ENCODE peak calls at places on chromosomes 12 and 14, in ten cellular contexts. One of them, this sample, is unnamed.

GRCh38 chr14:80095623-80096022 is 115.7 kb downstream of the DIO2 start:
- DNase-seq in astrocyte: peak
- DNase-seq in C1 segment of cervical spinal cord: no peak
- DNase-seq in SK-N-SH: no peak
- DNase-seq in GM19239: no peak
- DNase-seq in GM13976: no peak
- DNase-seq in right cardiac atrium: no peak
- DNase-seq in activated naive CD8-positive, alpha-beta T cell treated with anti-CD3 and anti-CD28 coated beads, Interleukin-2, amount 50 U/mL, for 24 hours: no peak
- DNase-seq in stimulated activated CD8-positive, alpha-beta memory T cell treated with anti-CD3 and anti-CD28 coated beads, Interleukin-4, amount 100 ng/mL, for 48 hours: no peak
- DNase-seq in kidney glomerular epithelial cell: no peak
- DNase-seq in this sample: no peak

GRCh38 chr14:105739331-105740102 is 213.1 kb downstream of the TMEM121 start:
- DNase-seq in astrocyte: no peak
- DNase-seq in kidney glomerular epithelial cell: no peak
- DNase-seq in C1 segment of cervical spinal cord: no peak
- DNase-seq in GM13976: peak
- DNase-seq in right cardiac atrium: no peak
- DNase-seq in stimulated activated CD8-positive, alpha-beta memory T cell treated with anti-CD3 and anti-CD28 coated beads, Interleukin-4, amount 100 ng/mL, for 48 hours: no peak
- DNase-seq in SK-N-SH: peak
- DNase-seq in GM19239: no peak
- DNase-seq in activated naive CD8-positive, alpha-beta T cell treated with anti-CD3 and anti-CD28 coated beads, Interleukin-2, amount 50 U/mL, for 24 hours: no peak
- DNase-seq in this sample: no peak

GRCh38 chr14:29197557-29197956 is 431.0 kb downstream of the FOXG1 start:
- DNase-seq in astrocyte: no peak
- DNase-seq in C1 segment of cervical spinal cord: no peak
- DNase-seq in GM19239: no peak
- DNase-seq in GM13976: no peak
- DNase-seq in SK-N-SH: no peak
- DNase-seq in kidney glomerular epithelial cell: no peak
- DNase-seq in stimulated activated CD8-positive, alpha-beta memory T cell treated with anti-CD3 and anti-CD28 coated beads, Interleukin-4, amount 100 ng/mL, for 48 hours: no peak
- DNase-seq in right cardiac atrium: no peak
- DNase-seq in activated naive CD8-positive, alpha-beta T cell treated with anti-CD3 and anti-CD28 coated beads, Interleukin-2, amount 50 U/mL, for 24 hours: no peak
- DNase-seq in this sample: no peak

GRCh38 chr12:53508534-53509199 is 1.4 kb upstream of the NPFF start:
- DNase-seq in GM19239: peak
- DNase-seq in C1 segment of cervical spinal cord: peak
- DNase-seq in right cardiac atrium: peak
- DNase-seq in SK-N-SH: peak
- DNase-seq in stimulated activated CD8-positive, alpha-beta memory T cell treated with anti-CD3 and anti-CD28 coated beads, Interleukin-4, amount 100 ng/mL, for 48 hours: peak
- DNase-seq in astrocyte: no peak
- DNase-seq in GM13976: peak
- DNase-seq in kidney glomerular epithelial cell: peak
- DNase-seq in activated naive CD8-positive, alpha-beta T cell treated with anti-CD3 and anti-CD28 coated beads, Interleukin-2, amount 50 U/mL, for 24 hours: peak
- DNase-seq in this sample: peak

GRCh38 chr12:94239332-94239731 is 91.0 kb downstream of the PLXNC1 start:
- DNase-seq in activated naive CD8-positive, alpha-beta T cell treated with anti-CD3 and anti-CD28 coated beads, Interleukin-2, amount 50 U/mL, for 24 hours: no peak
- DNase-seq in right cardiac atrium: no peak
- DNase-seq in SK-N-SH: no peak
- DNase-seq in GM19239: no peak
- DNase-seq in stimulated activated CD8-positive, alpha-beta memory T cell treated with anti-CD3 and anti-CD28 coated beads, Interleukin-4, amount 100 ng/mL, for 48 hours: no peak
- DNase-seq in C1 segment of cervical spinal cord: no peak
- DNase-seq in kidney glomerular epithelial cell: no peak
- DNase-seq in astrocyte: no peak
- DNase-seq in GM13976: no peak
- DNase-seq in this sample: no peak

GRCh38 chr12:70812124-70812523 is 108.4 kb downstream of the PTPRR start:
- DNase-seq in SK-N-SH: no peak
- DNase-seq in C1 segment of cervical spinal cord: no peak
- DNase-seq in GM13976: no peak
- DNase-seq in GM19239: no peak
- DNase-seq in astrocyte: no peak
- DNase-seq in right cardiac atrium: no peak
- DNase-seq in activated naive CD8-positive, alpha-beta T cell treated with anti-CD3 and anti-CD28 coated beads, Interleukin-2, amount 50 U/mL, for 24 hours: no peak
- DNase-seq in kidney glomerular epithelial cell: peak
- DNase-seq in stimulated activated CD8-positive, alpha-beta memory T cell treated with anti-CD3 and anti-CD28 coated beads, Interleukin-4, amount 100 ng/mL, for 48 hours: no peak
- DNase-seq in this sample: no peak

GRCh38 chr14:90017371-90017770 is 44.4 kb upstream of the KCNK13 start:
- DNase-seq in SK-N-SH: no peak
- DNase-seq in GM19239: no peak
- DNase-seq in GM13976: no peak
- DNase-seq in right cardiac atrium: no peak
- DNase-seq in astrocyte: peak
- DNase-seq in stimulated activated CD8-positive, alpha-beta memory T cell treated with anti-CD3 and anti-CD28 coated beads, Interleukin-4, amount 100 ng/mL, for 48 hours: no peak
- DNase-seq in kidney glomerular epithelial cell: no peak
- DNase-seq in activated naive CD8-positive, alpha-beta T cell treated with anti-CD3 and anti-CD28 coated beads, Interleukin-2, amount 50 U/mL, for 24 hours: no peak
- DNase-seq in C1 segment of cervical spinal cord: no peak
- DNase-seq in this sample: no peak

GRCh38 chr14:103485504-103485903 is 37.1 kb downstream of the CKB start:
- DNase-seq in right cardiac atrium: no peak
- DNase-seq in activated naive CD8-positive, alpha-beta T cell treated with anti-CD3 and anti-CD28 coated beads, Interleukin-2, amount 50 U/mL, for 24 hours: no peak
- DNase-seq in astrocyte: no peak
- DNase-seq in C1 segment of cervical spinal cord: no peak
- DNase-seq in SK-N-SH: no peak
- DNase-seq in kidney glomerular epithelial cell: no peak
- DNase-seq in GM13976: no peak
- DNase-seq in stimulated activated CD8-positive, alpha-beta memory T cell treated with anti-CD3 and anti-CD28 coated beads, Interleukin-4, amount 100 ng/mL, for 48 hours: no peak
- DNase-seq in GM19239: no peak
- DNase-seq in this sample: no peak

GRCh38 chr12:45849289-45849688 is 119.8 kb downstream of the ARID2 start:
- DNase-seq in C1 segment of cervical spinal cord: no peak
- DNase-seq in GM19239: no peak
- DNase-seq in right cardiac atrium: no peak
- DNase-seq in SK-N-SH: no peak
- DNase-seq in astrocyte: no peak
- DNase-seq in kidney glomerular epithelial cell: no peak
- DNase-seq in GM13976: no peak
- DNase-seq in activated naive CD8-positive, alpha-beta T cell treated with anti-CD3 and anti-CD28 coated beads, Interleukin-2, amount 50 U/mL, for 24 hours: no peak
- DNase-seq in stimulated activated CD8-positive, alpha-beta memory T cell treated with anti-CD3 and anti-CD28 coated beads, Interleukin-4, amount 100 ng/mL, for 48 hours: no peak
- DNase-seq in this sample: no peak

GRCh38 chr12:51270847-51271518 is 768 bp upstream of the SMAGP start:
- DNase-seq in right cardiac atrium: no peak
- DNase-seq in C1 segment of cervical spinal cord: no peak
- DNase-seq in astrocyte: peak
- DNase-seq in GM13976: no peak
- DNase-seq in stimulated activated CD8-positive, alpha-beta memory T cell treated with anti-CD3 and anti-CD28 coated beads, Interleukin-4, amount 100 ng/mL, for 48 hours: no peak
- DNase-seq in GM19239: no peak
- DNase-seq in activated naive CD8-positive, alpha-beta T cell treated with anti-CD3 and anti-CD28 coated beads, Interleukin-2, amount 50 U/mL, for 24 hours: no peak
- DNase-seq in kidney glomerular epithelial cell: peak
- DNase-seq in SK-N-SH: no peak
- DNase-seq in this sample: no peak

GRCh38 chr12:51334774-51335173 is 10.8 kb upstream of the BIN2 start:
- DNase-seq in C1 segment of cervical spinal cord: no peak
- DNase-seq in activated naive CD8-positive, alpha-beta T cell treated with anti-CD3 and anti-CD28 coated beads, Interleukin-2, amount 50 U/mL, for 24 hours: no peak
- DNase-seq in SK-N-SH: no peak
- DNase-seq in stimulated activated CD8-positive, alpha-beta memory T cell treated with anti-CD3 and anti-CD28 coated beads, Interleukin-4, amount 100 ng/mL, for 48 hours: no peak
- DNase-seq in astrocyte: peak
- DNase-seq in GM13976: no peak
- DNase-seq in right cardiac atrium: no peak
- DNase-seq in GM19239: no peak
- DNase-seq in kidney glomerular epithelial cell: no peak
- DNase-seq in this sample: no peak

GRCh38 chr12:118102070-118102469 is 1.7 kb downstream of the VSIG10 start:
- DNase-seq in SK-N-SH: no peak
- DNase-seq in GM19239: no peak
- DNase-seq in astrocyte: no peak
- DNase-seq in stimulated activated CD8-positive, alpha-beta memory T cell treated with anti-CD3 and anti-CD28 coated beads, Interleukin-4, amount 100 ng/mL, for 48 hours: no peak
- DNase-seq in activated naive CD8-positive, alpha-beta T cell treated with anti-CD3 and anti-CD28 coated beads, Interleukin-2, amount 50 U/mL, for 24 hours: no peak
- DNase-seq in C1 segment of cervical spinal cord: no peak
- DNase-seq in right cardiac atrium: no peak
- DNase-seq in GM13976: no peak
- DNase-seq in kidney glomerular epithelial cell: peak
- DNase-seq in this sample: peak

GRCh38 chr14:73240816-73241480 is 3.6 kb downstream of the PAPLN start:
- DNase-seq in GM19239: no peak
- DNase-seq in kidney glomerular epithelial cell: no peak
- DNase-seq in stimulated activated CD8-positive, alpha-beta memory T cell treated with anti-CD3 and anti-CD28 coated beads, Interleukin-4, amount 100 ng/mL, for 48 hours: no peak
- DNase-seq in C1 segment of cervical spinal cord: peak
- DNase-seq in activated naive CD8-positive, alpha-beta T cell treated with anti-CD3 and anti-CD28 coated beads, Interleukin-2, amount 50 U/mL, for 24 hours: no peak
- DNase-seq in astrocyte: no peak
- DNase-seq in SK-N-SH: peak
- DNase-seq in right cardiac atrium: no peak
- DNase-seq in GM13976: peak
- DNase-seq in this sample: no peak

GRCh38 chr12:124401563-124402180 is 106.8 kb downstream of the RFLNA start:
- DNase-seq in GM13976: no peak
- DNase-seq in kidney glomerular epithelial cell: no peak
- DNase-seq in C1 segment of cervical spinal cord: no peak
- DNase-seq in activated naive CD8-positive, alpha-beta T cell treated with anti-CD3 and anti-CD28 coated beads, Interleukin-2, amount 50 U/mL, for 24 hours: no peak
- DNase-seq in right cardiac atrium: no peak
- DNase-seq in SK-N-SH: no peak
- DNase-seq in astrocyte: no peak
- DNase-seq in stimulated activated CD8-positive, alpha-beta memory T cell treated with anti-CD3 and anti-CD28 coated beads, Interleukin-4, amount 100 ng/mL, for 48 hours: no peak
- DNase-seq in GM19239: no peak
- DNase-seq in this sample: no peak

GRCh38 chr14:97524579-97525319 is 727.6 kb downstream of the VRK1 start:
- DNase-seq in C1 segment of cervical spinal cord: no peak
- DNase-seq in GM19239: no peak
- DNase-seq in astrocyte: no peak
- DNase-seq in activated naive CD8-positive, alpha-beta T cell treated with anti-CD3 and anti-CD28 coated beads, Interleukin-2, amount 50 U/mL, for 24 hours: no peak
- DNase-seq in right cardiac atrium: no peak
- DNase-seq in GM13976: no peak
- DNase-seq in SK-N-SH: no peak
- DNase-seq in stimulated activated CD8-positive, alpha-beta memory T cell treated with anti-CD3 and anti-CD28 coated beads, Interleukin-4, amount 100 ng/mL, for 48 hours: no peak
- DNase-seq in kidney glomerular epithelial cell: no peak
- DNase-seq in this sample: no peak

GRCh38 chr12:69544087-69544486 is 41.2 kb upstream of the CCT2 start:
- DNase-seq in stimulated activated CD8-positive, alpha-beta memory T cell treated with anti-CD3 and anti-CD28 coated beads, Interleukin-4, amount 100 ng/mL, for 48 hours: no peak
- DNase-seq in C1 segment of cervical spinal cord: no peak
- DNase-seq in GM13976: no peak
- DNase-seq in right cardiac atrium: no peak
- DNase-seq in kidney glomerular epithelial cell: no peak
- DNase-seq in astrocyte: no peak
- DNase-seq in SK-N-SH: no peak
- DNase-seq in GM19239: no peak
- DNase-seq in activated naive CD8-positive, alpha-beta T cell treated with anti-CD3 and anti-CD28 coated beads, Interleukin-2, amount 50 U/mL, for 24 hours: no peak
- DNase-seq in this sample: no peak

GRCh38 chr12:117643971-117644370 is 282.5 kb upstream of the NOS1 start:
- DNase-seq in GM19239: no peak
- DNase-seq in GM13976: no peak
- DNase-seq in stimulated activated CD8-positive, alpha-beta memory T cell treated with anti-CD3 and anti-CD28 coated beads, Interleukin-4, amount 100 ng/mL, for 48 hours: no peak
- DNase-seq in SK-N-SH: peak
- DNase-seq in right cardiac atrium: no peak
- DNase-seq in kidney glomerular epithelial cell: no peak
- DNase-seq in activated naive CD8-positive, alpha-beta T cell treated with anti-CD3 and anti-CD28 coated beads, Interleukin-2, amount 50 U/mL, for 24 hours: no peak
- DNase-seq in astrocyte: no peak
- DNase-seq in C1 segment of cervical spinal cord: no peak
- DNase-seq in this sample: no peak

GRCh38 chr14:94390372-94391086 is 2.1 kb upstream of the SERPINA1 start:
- DNase-seq in astrocyte: no peak
- DNase-seq in activated naive CD8-positive, alpha-beta T cell treated with anti-CD3 and anti-CD28 coated beads, Interleukin-2, amount 50 U/mL, for 24 hours: no peak
- DNase-seq in C1 segment of cervical spinal cord: no peak
- DNase-seq in GM13976: peak
- DNase-seq in GM19239: no peak
- DNase-seq in SK-N-SH: no peak
- DNase-seq in right cardiac atrium: peak
- DNase-seq in kidney glomerular epithelial cell: no peak
- DNase-seq in stimulated activated CD8-positive, alpha-beta memory T cell treated with anti-CD3 and anti-CD28 coated beads, Interleukin-4, amount 100 ng/mL, for 48 hours: peak
- DNase-seq in this sample: peak

GRCh38 chr12:104249017-104249416 is 33.4 kb downstream of the TXNRD1 start:
- DNase-seq in activated naive CD8-positive, alpha-beta T cell treated with anti-CD3 and anti-CD28 coated beads, Interleukin-2, amount 50 U/mL, for 24 hours: no peak
- DNase-seq in GM13976: no peak
- DNase-seq in SK-N-SH: no peak
- DNase-seq in astrocyte: no peak
- DNase-seq in stimulated activated CD8-positive, alpha-beta memory T cell treated with anti-CD3 and anti-CD28 coated beads, Interleukin-4, amount 100 ng/mL, for 48 hours: no peak
- DNase-seq in GM19239: no peak
- DNase-seq in kidney glomerular epithelial cell: no peak
- DNase-seq in C1 segment of cervical spinal cord: no peak
- DNase-seq in right cardiac atrium: no peak
- DNase-seq in this sample: no peak

GRCh38 chr14:101120636-101121398 is 217.3 kb upstream of the RTL1 start:
- DNase-seq in activated naive CD8-positive, alpha-beta T cell treated with anti-CD3 and anti-CD28 coated beads, Interleukin-2, amount 50 U/mL, for 24 hours: peak
- DNase-seq in stimulated activated CD8-positive, alpha-beta memory T cell treated with anti-CD3 and anti-CD28 coated beads, Interleukin-4, amount 100 ng/mL, for 48 hours: peak
- DNase-seq in C1 segment of cervical spinal cord: peak
- DNase-seq in SK-N-SH: peak
- DNase-seq in GM13976: no peak
- DNase-seq in kidney glomerular epithelial cell: no peak
- DNase-seq in GM19239: peak
- DNase-seq in right cardiac atrium: peak
- DNase-seq in astrocyte: peak
- DNase-seq in this sample: peak

GRCh38 chr14:68619805-68620574 is 172.9 kb downstream of the ZFP36L1 start:
- DNase-seq in astrocyte: peak
- DNase-seq in kidney glomerular epithelial cell: no peak
- DNase-seq in right cardiac atrium: peak
- DNase-seq in SK-N-SH: no peak
- DNase-seq in C1 segment of cervical spinal cord: no peak
- DNase-seq in stimulated activated CD8-positive, alpha-beta memory T cell treated with anti-CD3 and anti-CD28 coated beads, Interleukin-4, amount 100 ng/mL, for 48 hours: no peak
- DNase-seq in activated naive CD8-positive, alpha-beta T cell treated with anti-CD3 and anti-CD28 coated beads, Interleukin-2, amount 50 U/mL, for 24 hours: no peak
- DNase-seq in GM13976: no peak
- DNase-seq in GM19239: no peak
- DNase-seq in this sample: no peak

GRCh38 chr14:70148911-70149675 is 39.7 kb downstream of the SLC8A3 start:
- DNase-seq in GM19239: no peak
- DNase-seq in C1 segment of cervical spinal cord: no peak
- DNase-seq in stimulated activated CD8-positive, alpha-beta memory T cell treated with anti-CD3 and anti-CD28 coated beads, Interleukin-4, amount 100 ng/mL, for 48 hours: no peak
- DNase-seq in kidney glomerular epithelial cell: no peak
- DNase-seq in GM13976: no peak
- DNase-seq in activated naive CD8-positive, alpha-beta T cell treated with anti-CD3 and anti-CD28 coated beads, Interleukin-2, amount 50 U/mL, for 24 hours: no peak
- DNase-seq in SK-N-SH: peak
- DNase-seq in astrocyte: no peak
- DNase-seq in right cardiac atrium: no peak
- DNase-seq in this sample: no peak

GRCh38 chr12:79247494-79247893 is 382.9 kb downstream of the SYT1 start:
- DNase-seq in GM13976: no peak
- DNase-seq in astrocyte: no peak
- DNase-seq in kidney glomerular epithelial cell: no peak
- DNase-seq in SK-N-SH: no peak
- DNase-seq in C1 segment of cervical spinal cord: no peak
- DNase-seq in right cardiac atrium: no peak
- DNase-seq in GM19239: no peak
- DNase-seq in stimulated activated CD8-positive, alpha-beta memory T cell treated with anti-CD3 and anti-CD28 coated beads, Interleukin-4, amount 100 ng/mL, for 48 hours: no peak
- DNase-seq in activated naive CD8-positive, alpha-beta T cell treated with anti-CD3 and anti-CD28 coated beads, Interleukin-2, amount 50 U/mL, for 24 hours: no peak
- DNase-seq in this sample: peak

GRCh38 chr12:55933799-55934174 is 2.8 kb downstream of the DGKA start:
- DNase-seq in stimulated activated CD8-positive, alpha-beta memory T cell treated with anti-CD3 and anti-CD28 coated beads, Interleukin-4, amount 100 ng/mL, for 48 hours: no peak
- DNase-seq in GM19239: no peak
- DNase-seq in SK-N-SH: no peak
- DNase-seq in right cardiac atrium: no peak
- DNase-seq in C1 segment of cervical spinal cord: no peak
- DNase-seq in kidney glomerular epithelial cell: no peak
- DNase-seq in activated naive CD8-positive, alpha-beta T cell treated with anti-CD3 and anti-CD28 coated beads, Interleukin-2, amount 50 U/mL, for 24 hours: no peak
- DNase-seq in GM13976: no peak
- DNase-seq in astrocyte: no peak
- DNase-seq in this sample: no peak

GRCh38 chr12:54197037-54197909 is 8.5 kb upstream of the SMUG1 start:
- DNase-seq in C1 segment of cervical spinal cord: no peak
- DNase-seq in astrocyte: peak
- DNase-seq in stimulated activated CD8-positive, alpha-beta memory T cell treated with anti-CD3 and anti-CD28 coated beads, Interleukin-4, amount 100 ng/mL, for 48 hours: no peak
- DNase-seq in GM13976: no peak
- DNase-seq in activated naive CD8-positive, alpha-beta T cell treated with anti-CD3 and anti-CD28 coated beads, Interleukin-2, amount 50 U/mL, for 24 hours: no peak
- DNase-seq in right cardiac atrium: no peak
- DNase-seq in GM19239: no peak
- DNase-seq in SK-N-SH: no peak
- DNase-seq in kidney glomerular epithelial cell: no peak
- DNase-seq in this sample: peak

GRCh38 chr12:39188689-39189088 is 254.2 kb downstream of the KIF21A start:
- DNase-seq in astrocyte: no peak
- DNase-seq in GM13976: no peak
- DNase-seq in activated naive CD8-positive, alpha-beta T cell treated with anti-CD3 and anti-CD28 coated beads, Interleukin-2, amount 50 U/mL, for 24 hours: no peak
- DNase-seq in right cardiac atrium: no peak
- DNase-seq in stimulated activated CD8-positive, alpha-beta memory T cell treated with anti-CD3 and anti-CD28 coated beads, Interleukin-4, amount 100 ng/mL, for 48 hours: no peak
- DNase-seq in GM19239: no peak
- DNase-seq in C1 segment of cervical spinal cord: no peak
- DNase-seq in SK-N-SH: no peak
- DNase-seq in kidney glomerular epithelial cell: no peak
- DNase-seq in this sample: no peak

GRCh38 chr12:51345681-51346080 is 798 bp downstream of the CELA1 start:
- DNase-seq in SK-N-SH: no peak
- DNase-seq in right cardiac atrium: no peak
- DNase-seq in astrocyte: peak
- DNase-seq in GM19239: no peak
- DNase-seq in C1 segment of cervical spinal cord: no peak
- DNase-seq in GM13976: no peak
- DNase-seq in activated naive CD8-positive, alpha-beta T cell treated with anti-CD3 and anti-CD28 coated beads, Interleukin-2, amount 50 U/mL, for 24 hours: no peak
- DNase-seq in stimulated activated CD8-positive, alpha-beta memory T cell treated with anti-CD3 and anti-CD28 coated beads, Interleukin-4, amount 100 ng/mL, for 48 hours: no peak
- DNase-seq in kidney glomerular epithelial cell: peak
- DNase-seq in this sample: no peak

GRCh38 chr14:98167702-98168101 is 1104.3 kb downstream of the BCL11B start:
- DNase-seq in stimulated activated CD8-positive, alpha-beta memory T cell treated with anti-CD3 and anti-CD28 coated beads, Interleukin-4, amount 100 ng/mL, for 48 hours: no peak
- DNase-seq in GM13976: no peak
- DNase-seq in astrocyte: no peak
- DNase-seq in GM19239: no peak
- DNase-seq in SK-N-SH: no peak
- DNase-seq in right cardiac atrium: no peak
- DNase-seq in activated naive CD8-positive, alpha-beta T cell treated with anti-CD3 and anti-CD28 coated beads, Interleukin-2, amount 50 U/mL, for 24 hours: no peak
- DNase-seq in C1 segment of cervical spinal cord: no peak
- DNase-seq in kidney glomerular epithelial cell: no peak
- DNase-seq in this sample: no peak

This sample was measured in H7.